ENCODE peak calls at places on chromosomes 13 and 19, in eight cellular contexts. R is NCI-H187 treated with DMSO at 0.1 percent for 48 hours; Y is stimulated activated CD4-positive, alpha-beta T cell treated with anti-CD3 and anti-CD28 coated beads, Interleukin-2, amount 100 ng/mL, for 24 hours; T is activated T-cell treated with anti-CD3 and anti-CD28 coated beads, Interleukin-2, amount 50 U/mL, for 72 hours; M is WTC11; B is ascending aorta; N is left ventricle myocardium inferior; F is type B pancreatic cell. C is an unnamed sample.

GRCh38 chr13:50075619-50076097 is 60.4 kb downstream of the KCNRG start:
- DNase-seq in B (no peak), N (no peak), M (no peak), Y (no peak), T (no peak), F (no peak), R (no peak), C (no peak)

GRCh38 chr13:91647361-91647970 is 249.0 kb downstream of the GPC5 start:
- DNase-seq in M (peak; percentile 84), Y (peak; percentile 4), B (no peak), R (no peak), T (no peak), F (no peak), N (no peak), C (no peak)

GRCh38 chr13:97849305-97849704 is 104.2 kb upstream of the IPO5 start:
- DNase-seq in T (no peak), M (no peak), R (peak; percentile 46), B (no peak), F (no peak), N (no peak), Y (no peak), C (no peak)

GRCh38 chr19:5154129-5154798 is 185.4 kb downstream of the KDM4B start:
- DNase-seq in R (no peak), N (no peak), M (peak; percentile 90), F (peak; percentile 70), Y (peak; percentile 66), T (peak; percentile 57), B (no peak), C (peak; percentile 69)

GRCh38 chr19:16585808-16586476 is 13.7 kb upstream of the SLC35E1 start:
- DNase-seq in N (no peak), Y (peak; percentile 38), B (no peak), M (no peak), T (peak; percentile 67), F (no peak), R (no peak), C (no peak)

GRCh38 chr13:59364508-59365187 is 799.1 kb downstream of the DIAPH3 start:
- DNase-seq in N (no peak), Y (no peak), F (no peak), B (no peak), T (no peak), M (peak; percentile 33), R (no peak), C (no peak)

GRCh38 chr19:5903054-5903501 is 512 bp downstream of the NDUFA11 start:
- DNase-seq in N (no peak), Y (peak; percentile 19), R (no peak), T (peak; percentile 19), M (no peak), B (no peak), F (no peak), C (no peak)

GRCh38 chr19:5193192-5193591 is 147.4 kb downstream of the PTPRS start:
- DNase-seq in F (no peak), R (no peak), T (no peak), B (no peak), M (peak; percentile 60), Y (no peak), N (no peak), C (no peak)

GRCh38 chr19:29837448-29837961 is 25.7 kb downstream of the CCNE1 start:
- DNase-seq in N (no peak), M (no peak), B (no peak), Y (peak; percentile 47), T (peak; percentile 71), F (no peak), R (no peak), C (no peak)

GRCh38 chr19:7641288-7642276 is 4.7 kb downstream of the STXBP2 start:
- DNase-seq in N (no peak), R (no peak), B (no peak), M (peak; percentile 66), F (no peak), T (no peak), Y (no peak), C (no peak)

GRCh38 chr13:87671824-87672603 is 843 bp downstream of the SLITRK5 start:
- DNase-seq in M (peak; percentile 65), F (no peak), T (no peak), R (no peak), Y (no peak), B (no peak), N (no peak), C (peak; percentile 57)

GRCh38 chr19:7637374-7638256 is 705 bp downstream of the STXBP2 start:
- DNase-seq in M (no peak), B (no peak), F (no peak), R (no peak), T (peak; percentile 22), Y (peak; percentile 25), N (peak; percentile 51), C (no peak)

GRCh38 chr13:82688400-82688999 is 1193.8 kb downstream of the SLITRK1 start:
- DNase-seq in N (no peak), B (no peak), T (no peak), F (no peak), R (no peak), M (no peak), Y (no peak), C (no peak)

GRCh38 chr19:42184401-42184861 is 33.0 kb downstream of the DEDD2 start:
- DNase-seq in B (no peak), R (peak; percentile 73), F (peak; percentile 80), Y (peak; percentile 83), M (peak; percentile 96), T (peak; percentile 82), N (peak; percentile 70), C (peak; percentile 82)

GRCh38 chr19:2733930-2734588 is 5.8 kb downstream of the SLC39A3 start:
- DNase-seq in T (no peak), B (no peak), Y (no peak), M (no peak), R (no peak), N (no peak), F (no peak), C (no peak)

GRCh38 chr13:60733933-60734332 is 336.9 kb downstream of the TDRD3 start:
- DNase-seq in B (no peak), N (no peak), Y (no peak), R (no peak), F (no peak), T (no peak), M (no peak), C (no peak)

GRCh38 chr19:28554321-28555091 is 658.4 kb downstream of the UQCRFS1 start:
- DNase-seq in B (no peak), R (no peak), Y (no peak), M (no peak), N (no peak), T (no peak), F (no peak), C (no peak)

GRCh38 chr19:2610637-2611482 is 91.6 kb downstream of the GNG7 start:
- DNase-seq in N (peak; percentile 94), B (peak; percentile 80), F (peak; percentile 95), T (peak; percentile 93), R (peak; percentile 19), Y (peak; percentile 95), M (peak; percentile 98), C (peak; percentile 95)

GRCh38 chr13:66634384-66634783 is 595.8 kb downstream of the PCDH9 start:
- DNase-seq in N (no peak), Y (no peak), F (no peak), T (no peak), M (no peak), B (no peak), R (no peak), C (no peak)

GRCh38 chr13:111984349-111984748 is 82.6 kb upstream of the SOX1 start:
- DNase-seq in N (no peak), M (no peak), B (no peak), F (no peak), T (no peak), R (no peak), Y (no peak), C (no peak)

GRCh38 chr19:38949580-38950367 is 19.0 kb downstream of the MRPS12 start:
- DNase-seq in N (peak; percentile 87), T (peak; percentile 92), Y (peak; percentile 91), B (peak; percentile 42), F (peak; percentile 96), R (peak; percentile 9), M (peak; percentile 100), C (peak; percentile 75)

GRCh38 chr13:107208889-107209288 is 641.0 kb upstream of the ARGLU1 start:
- DNase-seq in N (no peak), B (no peak), T (no peak), R (no peak), F (no peak), Y (no peak), M (no peak), C (no peak)

GRCh38 chr19:2603320-2603719 is 99.2 kb downstream of the GNG7 start:
- DNase-seq in B (no peak), Y (no peak), R (no peak), N (peak; percentile 61), F (no peak), M (peak; percentile 57), T (no peak), C (peak; percentile 87)